ENCODE peak calls at places on chromosomes 13 and 19, in six cellular contexts. Y is spleen, H is ovary, F is K562, I is GM12878, X is heart left ventricle. A is an unnamed sample.

GRCh38 chr19:289651-290538 is 1.3 kb downstream of the PLPP2 start:
- DNase-seq in Y (no peak), H (no peak), X (no peak), F (peak), I (no peak), A (peak)

GRCh38 chr13:102273111-102273510 is 128.7 kb downstream of the FGF14 start:
- DNase-seq in I (no peak), F (no peak), X (no peak), H (no peak), Y (no peak), A (no peak)

GRCh38 chr13:101941095-101941777 is 460.6 kb downstream of the FGF14 start:
- DNase-seq in F (no peak), I (no peak), Y (no peak), X (no peak), H (no peak), A (no peak)

GRCh38 chr19:4256563-4256962 is 9.7 kb downstream of the YJU2 start:
- DNase-seq in I (no peak), H (no peak), Y (no peak), X (no peak), F (no peak), A (no peak)

GRCh38 chr13:101529419-101529818 is 76.9 kb downstream of the ITGBL1 start:
- DNase-seq in X (no peak), H (no peak), F (no peak), Y (no peak), I (no peak), A (no peak)

GRCh38 chr19:23509686-23510450 is 114.6 kb upstream of the ZNF91 start:
- DNase-seq in I (no peak), X (no peak), F (no peak), Y (no peak), H (no peak), A (no peak)

GRCh38 chr13:85541476-85541875 is 257.7 kb downstream of the SLITRK6 start:
- DNase-seq in H (no peak), X (no peak), Y (no peak), F (no peak), I (no peak), A (no peak)

GRCh38 chr13:65744761-65745160 is 1485.4 kb downstream of the PCDH9 start:
- DNase-seq in I (no peak), Y (no peak), X (no peak), F (no peak), H (no peak), A (no peak)

GRCh38 chr19:3632739-3633558 is 6.4 kb upstream of the CACTIN start:
- DNase-seq in X (no peak), F (no peak), Y (no peak), I (no peak), H (peak), A (no peak)

GRCh38 chr19:17294051-17294891 is 9.0 kb downstream of the ABHD8 start:
- DNase-seq in F (peak), X (no peak), H (peak), Y (peak), I (no peak), A (peak)

GRCh38 chr13:98515804-98516465 is 61.0 kb downstream of the STK24 start:
- DNase-seq in Y (no peak), I (no peak), H (no peak), X (no peak), F (no peak), A (no peak)

GRCh38 chr13:64471916-64472315 is 2758.2 kb downstream of the PCDH9 start:
- DNase-seq in I (no peak), F (no peak), H (no peak), X (no peak), Y (no peak), A (no peak)

GRCh38 chr13:30178976-30179375 is 128.4 kb downstream of the KATNAL1 start:
- DNase-seq in X (no peak), Y (no peak), F (no peak), H (no peak), I (no peak), A (no peak)

GRCh38 chr19:7360393-7360984 is 11.8 kb downstream of the ARHGEF18 start:
- DNase-seq in F (no peak), X (no peak), I (no peak), H (no peak), Y (no peak), A (no peak)

GRCh38 chr13:90628471-90628870 is 719.0 kb upstream of the MIR17HG start:
- DNase-seq in F (no peak), H (no peak), X (no peak), I (no peak), Y (no peak), A (no peak)

GRCh38 chr13:80783926-80784325 is 443.0 kb upstream of the SPRY2 start:
- DNase-seq in X (peak), H (no peak), I (no peak), F (no peak), Y (no peak), A (no peak)

DNA sequence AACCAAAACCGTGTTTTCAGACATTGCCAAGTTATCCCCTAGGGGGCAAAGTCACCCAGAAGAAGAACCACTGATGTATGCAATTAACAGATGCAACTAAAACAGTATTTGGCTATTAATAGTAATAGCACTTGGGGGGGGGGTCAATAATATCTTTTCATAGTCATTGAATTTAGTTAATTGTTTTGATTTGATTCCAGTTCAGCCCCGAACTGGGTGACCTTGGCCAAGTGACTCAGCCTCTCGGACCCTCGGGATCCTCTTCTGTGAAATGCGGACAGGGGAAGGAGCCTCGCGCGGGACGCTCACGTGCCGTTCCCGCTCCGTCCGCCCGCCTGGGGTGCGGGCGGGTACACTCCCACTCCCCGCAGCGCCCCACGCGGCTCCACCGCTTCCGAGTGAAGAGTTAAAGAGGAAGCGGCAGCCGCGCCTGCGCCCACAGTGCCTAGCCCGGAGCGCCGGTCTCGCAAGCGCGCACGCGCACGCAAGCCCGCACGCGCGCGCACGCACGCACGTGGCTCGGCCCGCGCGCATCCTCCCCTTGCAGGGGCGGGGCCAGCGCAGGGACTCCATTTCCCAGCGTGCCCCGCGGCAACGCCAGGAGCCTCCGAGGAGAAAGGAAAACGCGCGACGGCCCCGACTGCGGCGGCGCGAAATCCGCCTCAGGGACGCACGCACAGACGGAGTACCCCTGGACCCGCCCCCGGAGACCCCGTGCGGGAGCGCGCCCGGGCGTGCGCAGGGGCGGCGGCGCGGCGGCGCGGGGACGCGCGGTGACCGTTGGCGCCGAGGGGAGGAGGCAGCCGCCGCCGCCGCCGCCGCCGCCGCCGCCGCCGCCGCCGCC is at the start of gene DAZAP1:
- DNase-seq in X (peak), H (peak), F (peak), I (peak), Y (peak), A (peak)
- TF ChIP-seq POLR2A in X (no peak), H (peak), F (peak), I (peak), Y (peak), A (peak)

GRCh38 chr13:113044431-113045114 is 61.0 kb upstream of the F7 start:
- DNase-seq in Y (no peak), H (no peak), I (no peak), F (no peak), X (peak), A (no peak)

GRCh38 chr13:113046883-113047244 is 58.7 kb upstream of the F7 start:
- DNase-seq in F (no peak), I (no peak), Y (peak), X (peak), H (no peak), A (no peak)

GRCh38 chr13:113045214-113046007 is 60.2 kb upstream of the F7 start:
- DNase-seq in H (no peak), I (no peak), F (no peak), Y (no peak), X (peak), A (no peak)

GRCh38 chr13:113047587-113047986 is 58.0 kb upstream of the F7 start:
- DNase-seq in X (peak), Y (peak), I (no peak), F (no peak), H (no peak), A (no peak)

GRCh38 chr13:113046066-113046882 is 59.3 kb upstream of the F7 start:
- DNase-seq in F (no peak), Y (peak), H (no peak), I (no peak), X (no peak), A (no peak)
- TF ChIP-seq POLR2A in F (no peak), Y (no peak), H (no peak), I (no peak), X (no peak), A (no peak)

DNA sequence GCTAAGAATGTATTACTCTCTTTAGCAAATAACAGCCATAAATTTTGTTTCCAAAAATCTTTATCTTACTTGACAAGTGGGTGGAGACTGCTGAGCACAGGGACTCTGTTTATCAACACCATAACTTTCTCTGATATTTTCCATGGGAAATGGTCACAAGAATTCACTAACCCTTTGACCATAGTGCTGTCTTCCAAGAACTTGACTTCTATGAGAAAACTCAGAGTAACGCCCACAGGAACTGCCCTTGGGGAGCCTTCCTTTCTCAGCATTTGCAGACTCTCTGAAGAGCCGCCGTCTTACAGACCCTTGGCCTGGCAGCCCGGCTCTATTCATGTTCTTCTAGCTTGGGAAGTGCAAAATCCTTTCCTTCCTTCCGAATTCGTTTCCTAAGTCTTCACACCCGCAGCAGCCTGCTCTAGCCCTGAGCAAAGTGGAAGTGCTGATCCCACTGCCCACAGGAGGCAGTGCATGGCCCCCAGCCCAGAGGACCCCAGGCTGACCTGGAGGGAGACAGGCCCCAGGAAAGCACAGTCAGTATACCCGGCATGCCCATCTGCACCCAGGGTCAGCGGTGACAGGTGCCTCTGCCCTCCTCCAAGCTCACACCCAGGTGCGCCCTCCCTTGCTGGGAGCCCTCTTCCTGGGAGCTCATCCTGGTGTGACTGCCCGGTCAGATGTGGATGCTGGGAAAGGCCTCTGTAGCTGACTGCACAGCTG is 10.2 kb downstream of the GAS6 start:
- DNase-seq in F (peak), H (peak), I (no peak), X (no peak), Y (peak), A (no peak)
- TF ChIP-seq POLR2A in F (no peak), H (no peak), I (no peak), X (no peak), Y (no peak), A (no peak)

DNA sequence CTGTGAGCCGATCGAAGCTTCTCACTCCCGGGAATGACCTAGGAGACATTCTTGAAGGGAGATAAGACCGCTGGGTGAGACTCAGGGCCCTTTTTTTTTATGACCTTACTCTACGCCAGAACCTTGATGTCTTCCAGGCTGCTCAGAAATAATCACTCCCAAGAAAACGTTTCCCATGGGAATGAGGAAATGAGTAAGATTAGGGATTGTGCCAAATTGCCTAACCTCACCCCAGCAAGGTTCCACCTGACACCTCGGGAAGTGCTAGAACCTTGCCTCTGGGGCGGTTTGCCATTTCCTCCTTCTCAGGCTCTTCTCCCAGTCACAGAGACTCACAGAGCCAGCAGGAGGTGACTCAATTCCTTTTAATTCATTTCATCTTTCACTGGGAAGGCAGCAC is 2.3 kb downstream of the SLC46A3 start:
- DNase-seq in X (peak), Y (no peak), F (no peak), I (no peak), H (no peak), A (peak)
- TF ChIP-seq POLR2A in X (no peak), Y (no peak), F (no peak), I (no peak), H (no peak), A (no peak)

GRCh38 chr19:58033741-58034475 is at the start of gene ZSCAN1:
- DNase-seq in I (no peak), H (peak), X (peak), F (no peak), Y (peak), A (no peak)
- TF ChIP-seq POLR2A in I (no peak), H (no peak), X (no peak), F (no peak), Y (no peak), A (no peak)

DNA sequence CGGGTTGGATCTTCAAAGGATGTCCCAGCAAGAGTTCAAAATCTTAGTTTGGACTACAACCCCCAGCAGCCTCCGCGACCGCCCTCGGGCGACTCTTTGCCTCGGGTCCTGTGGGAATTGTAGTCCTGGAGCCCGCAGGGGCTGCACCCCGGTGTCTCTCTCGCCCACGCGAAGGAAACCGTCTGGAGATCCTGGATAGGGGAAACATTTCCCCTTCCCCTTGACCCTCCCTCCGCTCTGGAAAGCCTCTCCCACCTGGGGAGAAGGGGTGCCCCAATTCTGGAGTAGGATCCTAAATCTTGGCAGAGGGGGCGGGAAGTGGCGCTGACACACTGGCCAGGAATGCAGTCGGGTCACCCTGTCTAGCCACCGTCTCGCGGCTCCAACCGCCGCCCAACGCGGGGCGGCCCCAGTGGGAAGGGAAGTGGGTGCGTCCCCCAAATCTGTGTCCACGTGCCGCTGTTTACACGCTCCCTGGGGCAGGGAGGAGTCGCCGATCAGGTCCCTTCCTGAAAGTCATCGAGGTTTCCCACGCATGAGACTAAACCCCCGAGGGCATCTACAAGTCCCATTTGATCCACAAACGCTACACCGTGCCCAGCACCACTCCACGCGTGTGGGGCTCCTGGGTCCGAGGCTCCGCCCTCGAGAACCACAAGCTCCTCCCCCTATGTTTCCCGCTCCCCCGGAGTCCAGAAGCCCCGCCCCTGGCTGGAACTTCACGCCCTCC is 731 bp upstream of the PPP1R13L start:
- DNase-seq in F (peak), I (peak), H (peak), X (peak), Y (peak), A (peak)
- TF ChIP-seq POLR2A in F (peak), I (peak), H (peak), X (no peak), Y (no peak), A (no peak)

DNA sequence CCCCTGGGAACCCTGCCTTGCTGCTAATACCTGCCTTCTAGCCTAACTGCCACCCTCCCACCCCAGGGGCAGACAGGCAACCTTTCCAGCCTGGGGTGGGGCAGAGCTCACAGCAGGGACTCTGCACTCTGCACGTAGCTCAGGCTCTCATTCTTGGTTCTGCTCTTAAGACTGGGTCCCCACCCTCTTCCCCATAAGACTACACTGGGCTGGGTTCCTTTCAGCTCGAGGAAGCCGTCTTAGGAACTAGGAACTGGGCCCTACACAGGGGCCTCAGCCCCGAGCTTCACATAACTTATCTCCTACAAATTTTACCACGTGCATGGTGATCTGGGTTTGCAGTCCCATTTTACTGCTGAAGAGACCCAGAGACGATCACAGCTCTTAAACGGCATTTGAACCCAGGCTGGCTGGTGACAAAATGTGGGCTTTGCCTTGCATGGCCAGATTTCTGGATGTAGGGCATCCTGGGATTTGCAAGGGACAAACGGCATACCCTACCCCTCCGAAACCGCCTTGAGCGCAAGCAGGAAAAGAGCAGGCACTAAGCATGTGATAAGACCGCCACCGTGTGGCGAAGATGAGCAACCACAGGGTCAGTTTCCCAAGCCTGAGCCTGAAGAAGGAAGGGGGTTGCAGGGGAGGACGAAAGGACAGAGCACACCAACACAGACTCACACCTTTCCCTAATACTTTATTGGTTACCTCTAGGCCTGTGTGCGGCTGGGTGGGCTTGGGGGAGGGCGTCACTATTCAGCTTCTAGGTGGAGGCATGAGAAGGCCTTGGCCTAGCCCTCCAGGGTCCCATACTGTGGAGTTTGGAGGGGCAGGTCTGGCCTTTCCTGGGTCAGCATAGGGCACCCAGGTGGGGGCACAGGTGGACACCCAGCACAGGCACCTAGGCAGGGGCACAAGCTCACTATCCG is 5.1 kb downstream of the JUNB start:
- DNase-seq in Y (peak), I (no peak), F (peak), H (peak), X (peak), A (no peak)
- TF ChIP-seq POLR2A in Y (no peak), I (peak), F (peak), H (peak), X (no peak), A (no peak)

GRCh38 chr19:49690656-49691242 is at the start of gene CPT1C:
- DNase-seq in H (peak), X (peak), Y (peak), F (no peak), I (no peak), A (peak)
- TF ChIP-seq POLR2A in H (peak), X (no peak), Y (peak), F (peak), I (peak), A (peak)

DNA sequence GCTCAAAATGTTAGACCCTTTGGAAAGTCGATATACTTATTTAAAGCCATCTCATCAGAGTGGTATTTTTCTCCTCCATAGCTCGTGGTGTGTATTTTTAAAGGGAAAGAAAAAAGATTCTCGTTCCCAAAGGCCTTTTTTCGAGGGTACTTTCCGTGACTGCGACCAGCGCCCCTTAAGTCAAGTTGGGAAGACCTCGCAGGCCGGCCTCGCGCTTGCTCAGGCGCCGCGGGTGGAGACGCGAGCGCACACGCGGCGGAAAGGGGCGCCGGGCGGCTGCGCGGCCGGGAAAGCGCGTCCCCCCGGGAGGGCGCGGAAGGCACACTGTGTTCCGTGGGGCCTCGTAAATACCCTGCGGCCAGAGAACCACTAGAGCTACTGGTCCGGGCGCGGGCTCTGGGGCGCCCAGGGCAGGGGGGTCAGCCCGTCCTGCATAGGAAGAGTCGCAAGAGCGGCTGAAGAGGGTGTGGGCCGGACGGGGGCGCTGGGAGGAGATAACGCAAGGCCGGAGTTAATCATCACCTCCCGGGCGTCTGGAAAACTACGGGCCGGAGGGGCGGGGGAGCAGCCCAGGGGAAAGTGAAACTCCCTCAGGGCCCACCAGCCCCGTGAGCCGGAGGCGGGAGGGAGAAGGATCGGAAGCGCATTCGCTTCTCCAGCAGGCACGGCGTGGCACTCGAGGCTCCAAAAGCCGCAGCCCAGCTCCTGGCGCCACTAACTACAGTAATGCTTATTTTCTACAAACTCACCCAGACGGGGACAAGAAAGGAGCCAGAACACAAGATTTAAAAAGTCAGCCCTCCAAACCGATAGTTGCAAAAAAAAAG is 1.2 kb upstream of the WBP4 start:
- DNase-seq in F (peak), H (peak), Y (peak), X (peak), I (peak), A (peak)
- TF ChIP-seq POLR2A in F (peak), H (peak), Y (peak), X (no peak), I (peak), A (peak)

A was measured in H54.